ENCODE peak calls at places on chromosomes 16 and 17, in seven cellular contexts. One of them, this sample, is unnamed.

GRCh38 chr16:30028438-30029093 is 2.5 kb downstream of the TLCD3B start:
- DNase-seq in stimulated activated CD8-positive, alpha-beta memory T cell treated with anti-CD3 and anti-CD28 coated beads, Interleukin-15, amount 100 ng/mL, for 24 hours: no peak
- DNase-seq in ecto neural progenitor cell: peak
- DNase-seq in GM23338: peak
- DNase-seq in SK-MEL-5: no peak
- DNase-seq in T47D: peak
- DNase-seq in astrocyte of the cerebellum: no peak
- DNase-seq in this sample: no peak

GRCh38 chr17:7133424-7133823 is 18.8 kb upstream of the ASGR2 start:
- DNase-seq in SK-MEL-5: no peak
- DNase-seq in GM23338: peak
- DNase-seq in ecto neural progenitor cell: peak
- DNase-seq in astrocyte of the cerebellum: no peak
- DNase-seq in T47D: no peak
- DNase-seq in stimulated activated CD8-positive, alpha-beta memory T cell treated with anti-CD3 and anti-CD28 coated beads, Interleukin-15, amount 100 ng/mL, for 24 hours: no peak
- DNase-seq in this sample: peak

GRCh38 chr16:83744521-83744981 is 63.2 kb upstream of the HSBP1 start:
- DNase-seq in ecto neural progenitor cell: peak
- DNase-seq in stimulated activated CD8-positive, alpha-beta memory T cell treated with anti-CD3 and anti-CD28 coated beads, Interleukin-15, amount 100 ng/mL, for 24 hours: no peak
- DNase-seq in GM23338: no peak
- DNase-seq in SK-MEL-5: no peak
- DNase-seq in astrocyte of the cerebellum: no peak
- DNase-seq in T47D: no peak
- DNase-seq in this sample: no peak

GRCh38 chr16:85462405-85463227 is 150.5 kb upstream of the GSE1 start:
- DNase-seq in SK-MEL-5: no peak
- DNase-seq in stimulated activated CD8-positive, alpha-beta memory T cell treated with anti-CD3 and anti-CD28 coated beads, Interleukin-15, amount 100 ng/mL, for 24 hours: no peak
- DNase-seq in astrocyte of the cerebellum: no peak
- DNase-seq in ecto neural progenitor cell: no peak
- DNase-seq in GM23338: peak
- DNase-seq in T47D: no peak
- DNase-seq in this sample: peak

GRCh38 chr16:85316321-85316919 is 204.1 kb upstream of the CIBAR2 start:
- DNase-seq in GM23338: peak
- DNase-seq in T47D: no peak
- DNase-seq in SK-MEL-5: peak
- DNase-seq in ecto neural progenitor cell: peak
- DNase-seq in astrocyte of the cerebellum: no peak
- DNase-seq in stimulated activated CD8-positive, alpha-beta memory T cell treated with anti-CD3 and anti-CD28 coated beads, Interleukin-15, amount 100 ng/mL, for 24 hours: no peak
- DNase-seq in this sample: peak

GRCh38 chr16:78729687-78730086 is 630.2 kb downstream of the WWOX start:
- DNase-seq in GM23338: no peak
- DNase-seq in T47D: no peak
- DNase-seq in stimulated activated CD8-positive, alpha-beta memory T cell treated with anti-CD3 and anti-CD28 coated beads, Interleukin-15, amount 100 ng/mL, for 24 hours: no peak
- DNase-seq in SK-MEL-5: no peak
- DNase-seq in astrocyte of the cerebellum: no peak
- DNase-seq in ecto neural progenitor cell: no peak
- DNase-seq in this sample: no peak

GRCh38 chr16:68475071-68475470 is 26.8 kb upstream of the SMPD3 start:
- DNase-seq in GM23338: no peak
- DNase-seq in SK-MEL-5: no peak
- DNase-seq in ecto neural progenitor cell: no peak
- DNase-seq in astrocyte of the cerebellum: no peak
- DNase-seq in stimulated activated CD8-positive, alpha-beta memory T cell treated with anti-CD3 and anti-CD28 coated beads, Interleukin-15, amount 100 ng/mL, for 24 hours: no peak
- DNase-seq in T47D: no peak
- DNase-seq in this sample: no peak

GRCh38 chr16:87955302-87956168 is 4.3 kb downstream of the BANP start:
- DNase-seq in stimulated activated CD8-positive, alpha-beta memory T cell treated with anti-CD3 and anti-CD28 coated beads, Interleukin-15, amount 100 ng/mL, for 24 hours: no peak
- DNase-seq in ecto neural progenitor cell: no peak
- DNase-seq in SK-MEL-5: no peak
- DNase-seq in T47D: no peak
- DNase-seq in GM23338: no peak
- DNase-seq in astrocyte of the cerebellum: no peak
- DNase-seq in this sample: no peak

GRCh38 chr17:6456914-6457687 is 12.8 kb downstream of the PIMREG start:
- DNase-seq in astrocyte of the cerebellum: no peak
- DNase-seq in T47D: no peak
- DNase-seq in GM23338: no peak
- DNase-seq in SK-MEL-5: no peak
- DNase-seq in ecto neural progenitor cell: no peak
- DNase-seq in stimulated activated CD8-positive, alpha-beta memory T cell treated with anti-CD3 and anti-CD28 coated beads, Interleukin-15, amount 100 ng/mL, for 24 hours: no peak
- DNase-seq in this sample: no peak

GRCh38 chr17:44913676-44914075 is 1.6 kb downstream of the GFAP start:
- DNase-seq in astrocyte of the cerebellum: no peak
- DNase-seq in GM23338: no peak
- DNase-seq in SK-MEL-5: no peak
- DNase-seq in ecto neural progenitor cell: no peak
- DNase-seq in stimulated activated CD8-positive, alpha-beta memory T cell treated with anti-CD3 and anti-CD28 coated beads, Interleukin-15, amount 100 ng/mL, for 24 hours: no peak
- DNase-seq in T47D: no peak
- DNase-seq in this sample: no peak

GRCh38 chr17:75878174-75878998 is at the start of gene TRIM47:
- DNase-seq in stimulated activated CD8-positive, alpha-beta memory T cell treated with anti-CD3 and anti-CD28 coated beads, Interleukin-15, amount 100 ng/mL, for 24 hours: no peak
- DNase-seq in ecto neural progenitor cell: no peak
- DNase-seq in GM23338: peak
- DNase-seq in SK-MEL-5: no peak
- DNase-seq in astrocyte of the cerebellum: no peak
- DNase-seq in T47D: peak
- DNase-seq in this sample: peak

GRCh38 chr17:46195939-46196338 is 2.7 kb upstream of the KANSL1 start:
- DNase-seq in T47D: no peak
- DNase-seq in astrocyte of the cerebellum: no peak
- DNase-seq in ecto neural progenitor cell: no peak
- DNase-seq in GM23338: no peak
- DNase-seq in stimulated activated CD8-positive, alpha-beta memory T cell treated with anti-CD3 and anti-CD28 coated beads, Interleukin-15, amount 100 ng/mL, for 24 hours: no peak
- DNase-seq in SK-MEL-5: no peak
- DNase-seq in this sample: no peak

GRCh38 chr16:22161999-22162657 is at the start of gene SDR42E2:
- DNase-seq in ecto neural progenitor cell: peak
- DNase-seq in T47D: no peak
- DNase-seq in SK-MEL-5: no peak
- DNase-seq in astrocyte of the cerebellum: no peak
- DNase-seq in stimulated activated CD8-positive, alpha-beta memory T cell treated with anti-CD3 and anti-CD28 coated beads, Interleukin-15, amount 100 ng/mL, for 24 hours: no peak
- DNase-seq in GM23338: peak
- DNase-seq in this sample: no peak

GRCh38 chr17:46151762-46152161 is 41.5 kb downstream of the KANSL1 start:
- DNase-seq in stimulated activated CD8-positive, alpha-beta memory T cell treated with anti-CD3 and anti-CD28 coated beads, Interleukin-15, amount 100 ng/mL, for 24 hours: no peak
- DNase-seq in astrocyte of the cerebellum: no peak
- DNase-seq in ecto neural progenitor cell: no peak
- DNase-seq in SK-MEL-5: no peak
- DNase-seq in T47D: no peak
- DNase-seq in GM23338: no peak
- DNase-seq in this sample: peak

GRCh38 chr17:2777242-2777867 is 18.9 kb upstream of the RAP1GAP2 start:
- DNase-seq in T47D: no peak
- DNase-seq in SK-MEL-5: no peak
- DNase-seq in ecto neural progenitor cell: peak
- DNase-seq in astrocyte of the cerebellum: no peak
- DNase-seq in GM23338: peak
- DNase-seq in stimulated activated CD8-positive, alpha-beta memory T cell treated with anti-CD3 and anti-CD28 coated beads, Interleukin-15, amount 100 ng/mL, for 24 hours: no peak
- DNase-seq in this sample: no peak

GRCh38 chr17:75077490-75078096 is 10.2 kb upstream of the SLC16A5 start:
- DNase-seq in GM23338: peak
- DNase-seq in astrocyte of the cerebellum: no peak
- DNase-seq in SK-MEL-5: no peak
- DNase-seq in stimulated activated CD8-positive, alpha-beta memory T cell treated with anti-CD3 and anti-CD28 coated beads, Interleukin-15, amount 100 ng/mL, for 24 hours: no peak
- DNase-seq in T47D: no peak
- DNase-seq in ecto neural progenitor cell: no peak
- DNase-seq in this sample: no peak

GRCh38 chr17:55693244-55694216 is 29.1 kb downstream of the TMEM100 start:
- DNase-seq in stimulated activated CD8-positive, alpha-beta memory T cell treated with anti-CD3 and anti-CD28 coated beads, Interleukin-15, amount 100 ng/mL, for 24 hours: no peak
- DNase-seq in SK-MEL-5: peak
- DNase-seq in GM23338: no peak
- DNase-seq in T47D: no peak
- DNase-seq in astrocyte of the cerebellum: no peak
- DNase-seq in ecto neural progenitor cell: no peak
- DNase-seq in this sample: peak

GRCh38 chr16:70257391-70257790 is 5.7 kb upstream of the EXOSC6 start:
- DNase-seq in GM23338: no peak
- DNase-seq in T47D: no peak
- DNase-seq in astrocyte of the cerebellum: no peak
- DNase-seq in stimulated activated CD8-positive, alpha-beta memory T cell treated with anti-CD3 and anti-CD28 coated beads, Interleukin-15, amount 100 ng/mL, for 24 hours: no peak
- DNase-seq in ecto neural progenitor cell: peak
- DNase-seq in SK-MEL-5: no peak
- DNase-seq in this sample: no peak

GRCh38 chr16:89491238-89491869 is 993 bp upstream of the ANKRD11 start:
- DNase-seq in ecto neural progenitor cell: no peak
- DNase-seq in GM23338: peak
- DNase-seq in stimulated activated CD8-positive, alpha-beta memory T cell treated with anti-CD3 and anti-CD28 coated beads, Interleukin-15, amount 100 ng/mL, for 24 hours: no peak
- DNase-seq in T47D: no peak
- DNase-seq in astrocyte of the cerebellum: no peak
- DNase-seq in SK-MEL-5: peak
- DNase-seq in this sample: no peak

GRCh38 chr16:74560912-74561311 is 46.0 kb downstream of the GLG1 start:
- DNase-seq in stimulated activated CD8-positive, alpha-beta memory T cell treated with anti-CD3 and anti-CD28 coated beads, Interleukin-15, amount 100 ng/mL, for 24 hours: no peak
- DNase-seq in ecto neural progenitor cell: no peak
- DNase-seq in SK-MEL-5: no peak
- DNase-seq in GM23338: no peak
- DNase-seq in astrocyte of the cerebellum: no peak
- DNase-seq in T47D: no peak
- DNase-seq in this sample: no peak

GRCh38 chr17:75516619-75517276 is 420 bp downstream of the TSEN54 start:
- DNase-seq in astrocyte of the cerebellum: no peak
- DNase-seq in SK-MEL-5: no peak
- DNase-seq in GM23338: peak
- DNase-seq in stimulated activated CD8-positive, alpha-beta memory T cell treated with anti-CD3 and anti-CD28 coated beads, Interleukin-15, amount 100 ng/mL, for 24 hours: no peak
- DNase-seq in T47D: peak
- DNase-seq in ecto neural progenitor cell: peak
- DNase-seq in this sample: peak

GRCh38 chr16:69922200-69922599 is 28.9 kb upstream of the CLEC18A start:
- DNase-seq in GM23338: no peak
- DNase-seq in stimulated activated CD8-positive, alpha-beta memory T cell treated with anti-CD3 and anti-CD28 coated beads, Interleukin-15, amount 100 ng/mL, for 24 hours: no peak
- DNase-seq in ecto neural progenitor cell: no peak
- DNase-seq in astrocyte of the cerebellum: no peak
- DNase-seq in SK-MEL-5: no peak
- DNase-seq in T47D: no peak
- DNase-seq in this sample: no peak

GRCh38 chr16:3879887-3880564 is 487 bp downstream of the CREBBP start:
- DNase-seq in ecto neural progenitor cell: peak
- DNase-seq in GM23338: peak
- DNase-seq in SK-MEL-5: peak
- DNase-seq in T47D: peak
- DNase-seq in stimulated activated CD8-positive, alpha-beta memory T cell treated with anti-CD3 and anti-CD28 coated beads, Interleukin-15, amount 100 ng/mL, for 24 hours: peak
- DNase-seq in astrocyte of the cerebellum: no peak
- DNase-seq in this sample: peak

GRCh38 chr17:28725660-28726395 is at the start of gene TLCD1:
- DNase-seq in T47D: peak
- DNase-seq in GM23338: peak
- DNase-seq in SK-MEL-5: peak
- DNase-seq in astrocyte of the cerebellum: no peak
- DNase-seq in ecto neural progenitor cell: peak
- DNase-seq in stimulated activated CD8-positive, alpha-beta memory T cell treated with anti-CD3 and anti-CD28 coated beads, Interleukin-15, amount 100 ng/mL, for 24 hours: no peak
- DNase-seq in this sample: peak

GRCh38 chr17:68355093-68355492 is 63.8 kb downstream of the ARSG start:
- DNase-seq in astrocyte of the cerebellum: no peak
- DNase-seq in stimulated activated CD8-positive, alpha-beta memory T cell treated with anti-CD3 and anti-CD28 coated beads, Interleukin-15, amount 100 ng/mL, for 24 hours: no peak
- DNase-seq in SK-MEL-5: no peak
- DNase-seq in T47D: no peak
- DNase-seq in ecto neural progenitor cell: no peak
- DNase-seq in GM23338: no peak
- DNase-seq in this sample: no peak

GRCh38 chr17:42114118-42114517 is 1.6 kb upstream of the DHX58 start:
- DNase-seq in astrocyte of the cerebellum: no peak
- DNase-seq in SK-MEL-5: no peak
- DNase-seq in stimulated activated CD8-positive, alpha-beta memory T cell treated with anti-CD3 and anti-CD28 coated beads, Interleukin-15, amount 100 ng/mL, for 24 hours: no peak
- DNase-seq in T47D: no peak
- DNase-seq in GM23338: no peak
- DNase-seq in ecto neural progenitor cell: no peak
- DNase-seq in this sample: no peak

GRCh38 chr17:75270218-75270965 is 639 bp downstream of the MIF4GD start:
- DNase-seq in astrocyte of the cerebellum: no peak
- DNase-seq in GM23338: peak
- DNase-seq in stimulated activated CD8-positive, alpha-beta memory T cell treated with anti-CD3 and anti-CD28 coated beads, Interleukin-15, amount 100 ng/mL, for 24 hours: peak
- DNase-seq in ecto neural progenitor cell: peak
- DNase-seq in SK-MEL-5: peak
- DNase-seq in T47D: peak
- DNase-seq in this sample: peak

GRCh38 chr16:48950184-48950583 is 331.5 kb downstream of the CBLN1 start:
- DNase-seq in SK-MEL-5: no peak
- DNase-seq in stimulated activated CD8-positive, alpha-beta memory T cell treated with anti-CD3 and anti-CD28 coated beads, Interleukin-15, amount 100 ng/mL, for 24 hours: no peak
- DNase-seq in T47D: no peak
- DNase-seq in astrocyte of the cerebellum: no peak
- DNase-seq in ecto neural progenitor cell: no peak
- DNase-seq in GM23338: no peak
- DNase-seq in this sample: no peak

GRCh38 chr16:67163164-67163902 is 1.2 kb upstream of the HSF4 start:
- DNase-seq in stimulated activated CD8-positive, alpha-beta memory T cell treated with anti-CD3 and anti-CD28 coated beads, Interleukin-15, amount 100 ng/mL, for 24 hours: no peak
- DNase-seq in SK-MEL-5: no peak
- DNase-seq in ecto neural progenitor cell: peak
- DNase-seq in GM23338: peak
- DNase-seq in T47D: no peak
- DNase-seq in astrocyte of the cerebellum: no peak
- DNase-seq in this sample: no peak

GRCh38 chr16:6937641-6938040 is 395.0 kb upstream of the RBFOX1 start:
- DNase-seq in ecto neural progenitor cell: no peak
- DNase-seq in astrocyte of the cerebellum: no peak
- DNase-seq in SK-MEL-5: no peak
- DNase-seq in T47D: no peak
- DNase-seq in stimulated activated CD8-positive, alpha-beta memory T cell treated with anti-CD3 and anti-CD28 coated beads, Interleukin-15, amount 100 ng/mL, for 24 hours: no peak
- DNase-seq in GM23338: no peak
- DNase-seq in this sample: no peak

GRCh38 chr16:85369741-85370528 is 243.2 kb upstream of the GSE1 start:
- DNase-seq in T47D: peak
- DNase-seq in ecto neural progenitor cell: peak
- DNase-seq in SK-MEL-5: peak
- DNase-seq in stimulated activated CD8-positive, alpha-beta memory T cell treated with anti-CD3 and anti-CD28 coated beads, Interleukin-15, amount 100 ng/mL, for 24 hours: peak
- DNase-seq in astrocyte of the cerebellum: no peak
- DNase-seq in GM23338: peak
- DNase-seq in this sample: peak

GRCh38 chr16:10729649-10730048 is 14.0 kb upstream of the NUBP1 start:
- DNase-seq in ecto neural progenitor cell: no peak
- DNase-seq in astrocyte of the cerebellum: no peak
- DNase-seq in stimulated activated CD8-positive, alpha-beta memory T cell treated with anti-CD3 and anti-CD28 coated beads, Interleukin-15, amount 100 ng/mL, for 24 hours: no peak
- DNase-seq in T47D: peak
- DNase-seq in GM23338: peak
- DNase-seq in SK-MEL-5: peak
- DNase-seq in this sample: peak

GRCh38 chr17:8056232-8056975 is 17.5 kb downstream of the ALOX15B start:
- DNase-seq in SK-MEL-5: peak
- DNase-seq in astrocyte of the cerebellum: peak
- DNase-seq in stimulated activated CD8-positive, alpha-beta memory T cell treated with anti-CD3 and anti-CD28 coated beads, Interleukin-15, amount 100 ng/mL, for 24 hours: no peak
- DNase-seq in ecto neural progenitor cell: no peak
- DNase-seq in GM23338: no peak
- DNase-seq in T47D: no peak
- DNase-seq in this sample: no peak

GRCh38 chr17:27315322-27315721 is 21.4 kb downstream of the WSB1 start:
- DNase-seq in GM23338: no peak
- DNase-seq in SK-MEL-5: peak
- DNase-seq in astrocyte of the cerebellum: peak
- DNase-seq in stimulated activated CD8-positive, alpha-beta memory T cell treated with anti-CD3 and anti-CD28 coated beads, Interleukin-15, amount 100 ng/mL, for 24 hours: no peak
- DNase-seq in T47D: no peak
- DNase-seq in ecto neural progenitor cell: no peak
- DNase-seq in this sample: peak

GRCh38 chr16:30953511-30954124 is 3.9 kb upstream of the SETD1A start:
- DNase-seq in stimulated activated CD8-positive, alpha-beta memory T cell treated with anti-CD3 and anti-CD28 coated beads, Interleukin-15, amount 100 ng/mL, for 24 hours: no peak
- DNase-seq in T47D: no peak
- DNase-seq in astrocyte of the cerebellum: peak
- DNase-seq in ecto neural progenitor cell: peak
- DNase-seq in GM23338: peak
- DNase-seq in SK-MEL-5: peak
- DNase-seq in this sample: peak

GRCh38 chr16:1976951-1977874 is 4.1 kb downstream of the NOXO1 start:
- DNase-seq in stimulated activated CD8-positive, alpha-beta memory T cell treated with anti-CD3 and anti-CD28 coated beads, Interleukin-15, amount 100 ng/mL, for 24 hours: no peak
- DNase-seq in ecto neural progenitor cell: no peak
- DNase-seq in T47D: no peak
- DNase-seq in astrocyte of the cerebellum: no peak
- DNase-seq in SK-MEL-5: no peak
- DNase-seq in GM23338: no peak
- DNase-seq in this sample: no peak

GRCh38 chr17:62995377-62995885 is 29.4 kb downstream of the TANC2 start:
- DNase-seq in astrocyte of the cerebellum: no peak
- DNase-seq in T47D: no peak
- DNase-seq in ecto neural progenitor cell: no peak
- DNase-seq in GM23338: peak
- DNase-seq in stimulated activated CD8-positive, alpha-beta memory T cell treated with anti-CD3 and anti-CD28 coated beads, Interleukin-15, amount 100 ng/mL, for 24 hours: no peak
- DNase-seq in SK-MEL-5: peak
- DNase-seq in this sample: peak